ENCODE peak calls at places on chromosomes 2 and 18, in eight cellular contexts. R is CD4-positive, CD25-positive, alpha-beta regulatory T cell; X is kidney; W is ascending aorta; Z is naive thymus-derived CD4-positive, alpha-beta T cell; H is AG04450; P is esophagus muscularis mucosa; N is OCI-LY7. E is an unnamed sample.

GRCh38 chr18:78482378-78482777 is 497.2 kb upstream of the SALL3 start:
- DNase-seq in R (no peak), X (no peak), W (no peak), Z (no peak), H (no peak), P (peak; percentile 62), N (no peak), E (no peak)

GRCh38 chr2:95271381-95271971 is 2.8 kb upstream of the PROM2 start:
- DNase-seq in R (no peak), X (peak; percentile 42), W (peak; percentile 44), Z (no peak), H (no peak), P (no peak), N (no peak), E (no peak)

GRCh38 chr2:8437949-8438400 is 243.9 kb upstream of the ID2 start:
- DNase-seq in R (no peak), X (no peak), W (peak; percentile 52), Z (no peak), H (no peak), P (no peak), N (no peak), E (no peak)

GRCh38 chr2:116879646-116880045 is 934.8 kb upstream of the DDX18 start:
- DNase-seq in R (no peak), X (no peak), W (no peak), Z (no peak), H (no peak), P (no peak), N (no peak), E (no peak)

GRCh38 chr2:83900859-83901258 is 558.2 kb downstream of the SUCLG1 start:
- DNase-seq in R (no peak), X (no peak), W (no peak), Z (no peak), H (peak; percentile 0), P (no peak), N (no peak), E (no peak)

GRCh38 chr2:148888003-148888501 is 13.0 kb downstream of the KIF5C start:
- DNase-seq in R (peak; percentile 8), X (peak; percentile 68), W (no peak), Z (no peak), H (no peak), P (no peak), N (no peak), E (no peak)

GRCh38 chr18:25231327-25231691 is 120.7 kb downstream of the ZNF521 start:
- DNase-seq in R (no peak), X (no peak), W (no peak), Z (no peak), H (no peak), P (no peak), N (no peak), E (no peak)

GRCh38 chr18:75854174-75854573 is 426.7 kb upstream of the SMIM21 start:
- DNase-seq in R (peak; percentile 19), X (no peak), W (peak; percentile 49), Z (no peak), H (no peak), P (no peak), N (peak; percentile 4), E (no peak)

GRCh38 chr2:52336951-52337350 is 1305.0 kb upstream of the NRXN1 start:
- DNase-seq in R (no peak), X (no peak), W (no peak), Z (no peak), H (no peak), P (no peak), N (no peak), E (no peak)

GRCh38 chr2:19720306-19720705 is 181.5 kb downstream of the TTC32 start:
- DNase-seq in R (no peak), X (no peak), W (no peak), Z (no peak), H (no peak), P (no peak), N (no peak), E (no peak)

GRCh38 chr2:30232801-30233130 is 1.4 kb downstream of the LBH start:
- DNase-seq in R (peak; percentile 71), X (no peak), W (no peak), Z (peak; percentile 64), H (no peak), P (no peak), N (no peak), E (no peak)

GRCh38 chr2:180101846-180102245 is 94.7 kb upstream of the CWC22 start:
- DNase-seq in R (no peak), X (no peak), W (no peak), Z (no peak), H (no peak), P (no peak), N (no peak), E (no peak)

GRCh38 chr2:189393440-189394111 is 47.7 kb upstream of the WDR75 start:
- DNase-seq in R (no peak), X (no peak), W (no peak), Z (no peak), H (peak; percentile 87), P (no peak), N (no peak), E (no peak)

GRCh38 chr2:11524470-11524869 is 9.4 kb upstream of the GREB1 start:
- DNase-seq in R (no peak), X (no peak), W (no peak), Z (no peak), H (no peak), P (no peak), N (no peak), E (no peak)

GRCh38 chr2:160298960-160299359 is 98.9 kb upstream of the ITGB6 start:
- DNase-seq in R (no peak), X (no peak), W (no peak), Z (no peak), H (no peak), P (no peak), N (no peak), E (no peak)

GRCh38 chr18:48485828-48486405 is 52.9 kb upstream of the CTIF start:
- DNase-seq in R (no peak), X (no peak), W (no peak), Z (no peak), H (no peak), P (no peak), N (no peak), E (no peak)
- H3K27ac ChIP-seq in R (no peak overlapping the region), X (no peak overlapping the region), W (peak overlapping the region; percentile 25), Z (no peak overlapping the region), H (peak overlapping the region; percentile 22), P (no peak overlapping the region), N (no peak overlapping the region), E (no peak overlapping the region)

GRCh38 chr2:174633621-174633927 is 36.0 kb upstream of the WIPF1 start:
- DNase-seq in R (no peak), X (no peak), W (no peak), Z (no peak), H (no peak), P (no peak), N (peak; percentile 60), E (no peak)

GRCh38 chr2:174635015-174635593 is 37.5 kb upstream of the WIPF1 start:
- DNase-seq in R (no peak), X (no peak), W (no peak), Z (no peak), H (no peak), P (no peak), N (no peak), E (no peak)

GRCh38 chr2:174631009-174631981 is 33.7 kb upstream of the WIPF1 start:
- DNase-seq in R (peak; percentile 66), X (no peak), W (no peak), Z (no peak), H (peak; percentile 54), P (no peak), N (no peak), E (no peak)

GRCh38 chr2:174634130-174635014 is 36.8 kb upstream of the WIPF1 start:
- DNase-seq in R (peak; percentile 91), X (no peak), W (no peak), Z (peak; percentile 53), H (no peak), P (no peak), N (peak; percentile 78), E (no peak)

DNA sequence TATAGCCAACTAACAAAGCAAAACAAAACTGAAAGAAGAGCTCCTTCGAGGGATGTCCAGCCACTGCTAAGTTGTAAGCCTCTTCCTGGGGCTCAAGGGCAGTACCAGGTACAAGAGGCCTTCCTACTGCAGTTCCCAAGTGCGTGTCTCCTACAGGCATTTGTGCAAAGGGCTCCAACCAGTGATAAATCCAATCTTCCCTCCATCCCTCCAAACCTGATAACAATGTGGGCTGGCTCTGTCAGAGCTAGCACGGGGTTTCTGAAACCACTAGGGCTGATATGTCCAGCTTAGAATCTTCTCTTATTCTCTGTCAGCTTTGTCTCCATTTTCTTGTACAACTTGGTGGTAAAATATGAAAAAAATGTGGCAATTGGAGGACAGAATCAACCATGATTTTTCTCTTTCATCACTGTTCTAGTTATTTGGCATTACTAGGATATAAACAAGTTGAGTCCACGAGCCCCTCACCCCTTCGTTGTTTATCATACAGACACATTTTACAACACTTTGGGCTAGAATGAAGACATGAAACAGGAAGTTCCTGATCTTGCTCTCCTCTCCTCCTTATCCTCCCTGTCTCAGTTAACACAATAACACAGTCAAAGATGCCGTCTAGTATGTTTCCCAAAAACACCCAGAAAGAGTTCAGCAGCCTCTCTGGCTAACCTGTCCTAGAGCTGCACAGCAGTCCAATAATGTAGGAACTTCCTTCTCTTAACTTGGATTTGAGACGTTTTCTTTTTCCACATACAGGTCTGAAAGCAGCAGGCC is 35.4 kb upstream of the WIPF1 start:
- DNase-seq in R (peak; percentile 65), X (no peak), W (no peak), Z (no peak), H (no peak), P (no peak), N (peak; percentile 40), E (no peak)
- H3K27ac ChIP-seq in R (peak overlapping the region; percentile 87), X (peak overlapping the region; percentile 59), W (peak overlapping the region; percentile 43), Z (peak overlapping the region; percentile 82), H (no peak overlapping the region), P (peak overlapping the region; percentile 61), N (peak overlapping the region; percentile 70), E (peak overlapping the region; percentile 43)

DNA sequence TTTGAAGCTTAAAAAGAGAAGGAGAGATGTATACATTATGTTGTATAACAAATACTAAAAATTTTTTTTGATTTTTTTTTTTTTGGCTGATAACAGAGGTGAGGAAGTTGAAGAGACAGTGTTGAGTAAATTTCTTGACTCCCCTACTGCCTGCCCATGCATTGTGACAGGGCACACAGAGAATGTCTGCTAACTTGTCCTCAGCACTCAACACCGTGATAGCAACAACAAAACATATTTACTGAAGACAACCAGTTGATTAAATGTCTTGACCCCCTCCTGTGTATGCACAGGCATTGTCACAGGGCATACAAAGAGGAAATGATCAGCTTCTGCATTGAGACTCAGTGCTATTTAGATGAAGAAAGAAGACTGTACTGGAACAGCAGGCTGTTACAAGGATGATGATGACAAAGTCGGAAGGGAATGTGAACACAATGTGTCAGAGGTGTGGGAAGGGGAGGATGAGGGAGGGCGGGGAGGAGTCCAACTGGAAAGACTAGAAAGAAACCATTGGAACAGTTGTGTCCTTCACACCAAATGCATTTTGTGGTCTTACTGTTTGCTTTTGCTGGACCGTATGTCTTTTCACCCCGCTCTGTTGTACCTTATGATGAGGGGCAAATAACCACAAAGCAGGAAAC is 89.5 kb downstream of the CERS6 start:
- DNase-seq in R (no peak), X (no peak), W (no peak), Z (no peak), H (peak; percentile 47), P (no peak), N (no peak), E (no peak)
- H3K27ac ChIP-seq in R (no peak overlapping the region), X (no peak overlapping the region), W (no peak overlapping the region), Z (no peak overlapping the region), H (peak overlapping the region; percentile 32), P (no peak overlapping the region), N (no peak overlapping the region), E (no peak overlapping the region)

DNA sequence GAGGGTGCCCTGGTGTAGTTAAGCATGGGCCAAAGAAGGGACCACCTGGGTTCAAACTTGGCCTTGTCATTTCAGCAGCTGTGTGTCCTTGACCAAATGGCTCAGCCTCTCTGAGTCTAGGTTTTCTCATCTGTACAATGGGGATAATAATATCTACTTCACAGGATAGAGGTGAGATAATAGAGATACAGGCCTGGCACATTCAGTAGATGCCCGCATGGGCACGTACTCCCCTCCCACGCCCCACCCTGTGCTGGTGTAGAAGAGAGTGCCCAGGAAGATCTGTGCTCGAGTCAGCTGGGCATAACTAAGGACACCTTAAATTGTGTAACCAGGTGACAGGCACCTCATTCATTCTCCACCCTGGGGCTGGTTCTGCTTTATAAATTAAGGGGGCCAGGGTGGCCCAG is 8.4 kb upstream of the TMEM185B start:
- DNase-seq in R (peak; percentile 38), X (peak; percentile 55), W (peak; percentile 42), Z (no peak), H (no peak), P (no peak), N (peak; percentile 23), E (no peak)
- H3K27ac ChIP-seq in R (peak overlapping the region; percentile 83), X (no peak overlapping the region), W (no peak overlapping the region), Z (peak overlapping the region; percentile 81), H (no peak overlapping the region), P (peak overlapping the region; percentile 61), N (no peak overlapping the region), E (no peak overlapping the region)

E was measured in thoracic aorta.